ENCODE peak calls at places on chromosomes 3 and 15, in five cellular contexts. N, W, H, K and A are unnamed samples.

GRCh38 chr15:34783986-34784385 is 11.4 kb downstream of the ACTC1 start:
- DNase-seq in N (no peak), W (no peak), H (no peak), K (no peak), A (no peak)

GRCh38 chr3:192878374-192878773 is 39.3 kb downstream of the MB21D2 start:
- DNase-seq in N (no peak), W (no peak), H (no peak), K (no peak), A (no peak)

GRCh38 chr3:179179979-179180758 is 32.0 kb downstream of the PIK3CA start:
- DNase-seq in N (no peak), W (no peak), H (peak; percentile 85), K (peak; percentile 5), A (no peak)

GRCh38 chr3:29280675-29281264 is at the start of gene RBMS3:
- DNase-seq in N (peak; percentile 87), W (peak; percentile 7), H (peak; percentile 98), K (peak; percentile 86), A (peak; percentile 91)

GRCh38 chr3:195238626-195239118 is 32.3 kb downstream of the XXYLT1 start:
- DNase-seq in N (peak; percentile 72), W (no peak), H (peak; percentile 46), K (peak; percentile 47), A (peak; percentile 50)

GRCh38 chr3:100759162-100759561 is 49.9 kb downstream of the TFG start:
- DNase-seq in N (no peak), W (no peak), H (no peak), K (no peak), A (no peak)

GRCh38 chr3:8970971-8971589 is 7.8 kb upstream of the RAD18 start:
- DNase-seq in N (peak; percentile 22), W (peak; percentile 17), H (peak; percentile 76), K (peak; percentile 78), A (peak; percentile 50)

GRCh38 chr3:143276592-143276991 is 157.0 kb downstream of the CHST2 start:
- DNase-seq in N (no peak), W (no peak), H (peak; percentile 39), K (no peak), A (no peak)

GRCh38 chr3:71006810-71007785 is 576.4 kb downstream of the FOXP1 start:
- DNase-seq in N (no peak), W (no peak), H (peak; percentile 58), K (no peak), A (no peak)

GRCh38 chr3:159798951-159799350 is 189.7 kb upstream of the IL12A start:
- DNase-seq in N (no peak), W (no peak), H (peak; percentile 75), K (peak; percentile 77), A (no peak)

GRCh38 chr3:149604125-149604851 is 53.5 kb downstream of the WWTR1 start:
- DNase-seq in N (no peak), W (no peak), H (no peak), K (no peak), A (no peak)